ENCODE peak calls at places on chromosomes 7 and 10, in ten cellular contexts. One of them, this sample, is unnamed. For H3K4me1, the result is how much of the 10 kb centered on the place peaks cover.

GRCh38 chr10:125720002-125720382 is 483 bp downstream of the EDRF1 start:
- DNase-seq in heart left ventricle: no peak
- DNase-seq in suprapubic skin: no peak
- DNase-seq in ascending aorta: no peak
- DNase-seq in neural progenitor cell: no peak
- DNase-seq in hepatocyte: no peak
- DNase-seq in CD8-positive, alpha-beta T cell: no peak
- DNase-seq in PC-9: no peak
- DNase-seq in Panc1: no peak
- DNase-seq in tibial nerve: no peak
- DNase-seq in this sample: no peak

GRCh38 chr7:54183055-54183454 is 359.1 kb upstream of the VSTM2A start:
- DNase-seq in heart left ventricle: no peak
- DNase-seq in suprapubic skin: no peak
- DNase-seq in ascending aorta: no peak
- DNase-seq in neural progenitor cell: no peak
- DNase-seq in hepatocyte: no peak
- DNase-seq in CD8-positive, alpha-beta T cell: no peak
- DNase-seq in PC-9: no peak
- DNase-seq in Panc1: no peak
- DNase-seq in tibial nerve: no peak
- DNase-seq in this sample: no peak

GRCh38 chr10:80452688-80453391 is 1.3 kb upstream of the TSPAN14 start:
- DNase-seq in heart left ventricle: no peak
- DNase-seq in suprapubic skin: no peak
- DNase-seq in ascending aorta: no peak
- DNase-seq in neural progenitor cell: no peak
- DNase-seq in hepatocyte: no peak
- DNase-seq in CD8-positive, alpha-beta T cell: no peak
- DNase-seq in PC-9: no peak
- DNase-seq in Panc1: no peak
- DNase-seq in tibial nerve: no peak
- DNase-seq in this sample: no peak

GRCh38 chr7:88665892-88666514 is 93.5 kb upstream of the ZNF804B start:
- DNase-seq in heart left ventricle: no peak
- DNase-seq in suprapubic skin: no peak
- DNase-seq in ascending aorta: no peak
- DNase-seq in neural progenitor cell: no peak
- DNase-seq in hepatocyte: peak
- DNase-seq in CD8-positive, alpha-beta T cell: no peak
- DNase-seq in PC-9: peak
- DNase-seq in Panc1: no peak
- DNase-seq in tibial nerve: no peak
- DNase-seq in this sample: no peak

GRCh38 chr10:45204954-45205775 is 110.2 kb downstream of the OR13A1 start:
- DNase-seq in heart left ventricle: no peak
- DNase-seq in suprapubic skin: no peak
- DNase-seq in ascending aorta: no peak
- DNase-seq in neural progenitor cell: no peak
- DNase-seq in hepatocyte: no peak
- DNase-seq in CD8-positive, alpha-beta T cell: no peak
- DNase-seq in PC-9: no peak
- DNase-seq in Panc1: no peak
- DNase-seq in tibial nerve: no peak
- DNase-seq in this sample: no peak

GRCh38 chr10:132975976-132976682 is 33.8 kb upstream of the CFAP46 start:
- DNase-seq in heart left ventricle: no peak
- DNase-seq in suprapubic skin: no peak
- DNase-seq in ascending aorta: no peak
- DNase-seq in neural progenitor cell: no peak
- DNase-seq in hepatocyte: no peak
- DNase-seq in CD8-positive, alpha-beta T cell: no peak
- DNase-seq in PC-9: no peak
- DNase-seq in Panc1: no peak
- DNase-seq in tibial nerve: no peak
- DNase-seq in this sample: no peak

GRCh38 chr7:39732837-39733804 is 109.7 kb downstream of the RALA start:
- DNase-seq in heart left ventricle: peak
- DNase-seq in suprapubic skin: peak
- DNase-seq in ascending aorta: peak
- DNase-seq in neural progenitor cell: peak
- DNase-seq in hepatocyte: peak
- DNase-seq in CD8-positive, alpha-beta T cell: peak
- DNase-seq in PC-9: peak
- DNase-seq in Panc1: peak
- DNase-seq in tibial nerve: peak
- DNase-seq in this sample: peak

GRCh38 chr7:1547777-1548437 is 8.1 kb downstream of the TMEM184A start:
- DNase-seq in heart left ventricle: no peak
- DNase-seq in suprapubic skin: no peak
- DNase-seq in ascending aorta: no peak
- DNase-seq in neural progenitor cell: no peak
- DNase-seq in hepatocyte: no peak
- DNase-seq in CD8-positive, alpha-beta T cell: no peak
- DNase-seq in PC-9: no peak
- DNase-seq in Panc1: no peak
- DNase-seq in tibial nerve: no peak
- DNase-seq in this sample: no peak

GRCh38 chr7:18939771-18940576 is 177.5 kb downstream of the TWIST1 start:
- DNase-seq in heart left ventricle: no peak
- DNase-seq in suprapubic skin: no peak
- DNase-seq in ascending aorta: no peak
- DNase-seq in neural progenitor cell: no peak
- DNase-seq in hepatocyte: no peak
- DNase-seq in CD8-positive, alpha-beta T cell: no peak
- DNase-seq in PC-9: no peak
- DNase-seq in Panc1: no peak
- DNase-seq in tibial nerve: no peak
- DNase-seq in this sample: no peak

GRCh38 chr10:3570855-3571266 is 214.1 kb downstream of the KLF6 start:
- DNase-seq in heart left ventricle: no peak
- DNase-seq in suprapubic skin: no peak
- DNase-seq in ascending aorta: peak
- DNase-seq in neural progenitor cell: peak
- DNase-seq in hepatocyte: no peak
- DNase-seq in CD8-positive, alpha-beta T cell: no peak
- DNase-seq in PC-9: no peak
- DNase-seq in Panc1: no peak
- DNase-seq in tibial nerve: peak
- DNase-seq in this sample: no peak

GRCh38 chr7:45684910-45685618 is 110.9 kb downstream of the ADCY1 start:
- DNase-seq in heart left ventricle: peak
- DNase-seq in suprapubic skin: no peak
- DNase-seq in ascending aorta: peak
- DNase-seq in neural progenitor cell: no peak
- DNase-seq in hepatocyte: no peak
- DNase-seq in CD8-positive, alpha-beta T cell: no peak
- DNase-seq in PC-9: no peak
- DNase-seq in Panc1: no peak
- DNase-seq in tibial nerve: no peak
- DNase-seq in this sample: peak

GRCh38 chr10:3395041-3395440 is 222.5 kb upstream of the PITRM1 start:
- DNase-seq in heart left ventricle: no peak
- DNase-seq in suprapubic skin: no peak
- DNase-seq in ascending aorta: no peak
- DNase-seq in neural progenitor cell: no peak
- DNase-seq in hepatocyte: no peak
- DNase-seq in CD8-positive, alpha-beta T cell: no peak
- DNase-seq in PC-9: no peak
- DNase-seq in Panc1: no peak
- DNase-seq in tibial nerve: no peak
- DNase-seq in this sample: no peak

GRCh38 chr10:4051408-4052151 is 266.6 kb upstream of the KLF6 start:
- DNase-seq in heart left ventricle: no peak
- DNase-seq in suprapubic skin: no peak
- DNase-seq in ascending aorta: no peak
- DNase-seq in neural progenitor cell: no peak
- DNase-seq in hepatocyte: no peak
- DNase-seq in CD8-positive, alpha-beta T cell: no peak
- DNase-seq in PC-9: no peak
- DNase-seq in Panc1: no peak
- DNase-seq in tibial nerve: no peak
- DNase-seq in this sample: no peak

DNA sequence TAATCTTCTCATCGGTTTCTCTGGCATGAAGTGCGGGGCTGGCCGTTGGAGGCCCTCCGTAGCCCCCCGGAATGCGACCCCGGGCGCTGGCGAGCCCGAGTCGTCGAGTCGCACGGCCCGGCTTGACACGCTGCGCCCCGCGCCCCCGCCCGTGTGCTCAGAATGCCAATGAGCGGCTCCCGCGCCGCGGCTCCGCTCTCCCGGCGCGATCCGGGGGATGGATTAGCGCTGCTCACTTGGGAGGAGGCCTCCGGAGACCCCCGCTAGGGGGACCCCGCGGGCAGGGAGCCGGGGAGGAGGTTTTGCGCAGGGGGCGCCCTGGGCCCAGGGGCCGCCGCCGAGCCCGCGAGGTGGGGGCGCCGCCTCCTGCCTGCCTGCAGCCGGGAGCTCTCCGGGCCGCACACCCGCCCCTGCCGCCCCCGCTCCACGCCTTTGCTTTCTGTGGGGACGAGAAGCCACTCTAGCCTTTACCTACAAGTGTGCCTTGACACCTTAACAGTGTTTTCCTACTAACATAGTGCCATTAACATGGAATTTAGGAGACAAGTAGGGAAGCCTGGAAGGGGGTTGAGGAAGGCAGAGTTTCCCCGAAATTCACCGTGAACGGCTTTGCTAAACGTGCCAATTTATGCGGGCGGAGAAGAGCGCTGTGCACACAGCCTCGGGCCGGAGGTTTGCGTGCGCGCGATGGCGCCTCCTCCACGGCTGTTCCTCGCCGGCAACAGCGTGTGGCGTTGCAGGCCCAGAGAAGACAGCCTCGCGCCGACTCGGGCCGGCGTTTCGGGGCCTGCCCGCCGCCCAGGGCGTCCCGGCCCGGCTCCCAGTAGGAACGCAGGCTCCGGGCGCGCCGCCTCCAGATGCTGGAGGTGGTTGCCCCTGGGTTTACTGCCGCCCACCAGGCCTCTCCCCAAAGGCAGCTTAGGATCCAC is 7.1 kb downstream of the SHH start:
- DNase-seq in heart left ventricle: no peak
- DNase-seq in suprapubic skin: no peak
- DNase-seq in ascending aorta: no peak
- DNase-seq in neural progenitor cell: peak
- DNase-seq in hepatocyte: peak
- DNase-seq in CD8-positive, alpha-beta T cell: peak
- DNase-seq in PC-9: no peak
- DNase-seq in Panc1: no peak
- DNase-seq in tibial nerve: no peak
- DNase-seq in this sample: no peak
- TF ChIP-seq CTCF in heart left ventricle: peak
- TF ChIP-seq CTCF in suprapubic skin: no peak
- TF ChIP-seq CTCF in ascending aorta: no peak
- TF ChIP-seq CTCF in neural progenitor cell: peak
- TF ChIP-seq CTCF in hepatocyte: peak
- TF ChIP-seq CTCF in CD8-positive, alpha-beta T cell: peak
- TF ChIP-seq CTCF in PC-9: peak
- TF ChIP-seq CTCF in Panc1: peak
- TF ChIP-seq CTCF in tibial nerve: peak
- TF ChIP-seq CTCF in this sample: no peak

GRCh38 chr10:63431962-63432797 is 33.6 kb downstream of the JMJD1C start:
- DNase-seq in heart left ventricle: no peak
- DNase-seq in suprapubic skin: no peak
- DNase-seq in ascending aorta: no peak
- DNase-seq in neural progenitor cell: no peak
- DNase-seq in hepatocyte: no peak
- DNase-seq in CD8-positive, alpha-beta T cell: no peak
- DNase-seq in PC-9: peak
- DNase-seq in Panc1: no peak
- DNase-seq in tibial nerve: no peak
- DNase-seq in this sample: no peak
- H3K4me1 ChIP-seq in heart left ventricle: half or more
- H3K4me1 ChIP-seq in suprapubic skin: under half
- H3K4me1 ChIP-seq in ascending aorta: under half
- H3K4me1 ChIP-seq in neural progenitor cell: under half
- H3K4me1 ChIP-seq in hepatocyte: under half
- H3K4me1 ChIP-seq in CD8-positive, alpha-beta T cell: under half
- H3K4me1 ChIP-seq in PC-9: under half
- H3K4me1 ChIP-seq in Panc1: under half
- H3K4me1 ChIP-seq in tibial nerve: under half
- H3K4me1 ChIP-seq in this sample: under half

DNA sequence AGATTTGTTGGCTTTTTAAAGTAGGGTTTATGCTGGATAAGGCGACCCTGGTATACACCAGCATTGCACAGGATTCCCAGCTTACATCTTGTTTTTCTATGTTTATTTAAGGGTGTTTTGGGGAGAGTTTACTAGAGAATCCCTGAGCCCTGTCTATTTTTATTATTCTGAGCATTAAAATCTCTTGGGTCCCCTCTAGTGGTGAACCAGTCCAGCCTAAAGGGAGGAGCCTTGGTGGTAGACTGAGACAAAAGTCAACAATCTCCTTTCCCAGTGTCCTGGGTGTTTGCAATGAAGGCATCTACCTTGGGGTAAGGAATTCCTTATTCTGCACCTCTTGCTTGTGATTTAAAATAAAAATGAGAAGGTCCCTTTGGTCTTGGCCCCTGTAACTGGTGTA is 38.2 kb downstream of the ANTXRL start:
- DNase-seq in heart left ventricle: no peak
- DNase-seq in suprapubic skin: no peak
- DNase-seq in ascending aorta: no peak
- DNase-seq in neural progenitor cell: no peak
- DNase-seq in hepatocyte: no peak
- DNase-seq in CD8-positive, alpha-beta T cell: no peak
- DNase-seq in PC-9: no peak
- DNase-seq in Panc1: no peak
- DNase-seq in tibial nerve: no peak
- DNase-seq in this sample: no peak
- H3K27ac ChIP-seq in heart left ventricle: no peak
- H3K27ac ChIP-seq in suprapubic skin: no peak
- H3K27ac ChIP-seq in ascending aorta: no peak
- H3K27ac ChIP-seq in neural progenitor cell: no peak
- H3K27ac ChIP-seq in hepatocyte: no peak
- H3K27ac ChIP-seq in CD8-positive, alpha-beta T cell: no peak
- H3K27ac ChIP-seq in PC-9: peak
- H3K27ac ChIP-seq in Panc1: no peak
- H3K27ac ChIP-seq in tibial nerve: no peak
- H3K27ac ChIP-seq in this sample: no peak

DNA sequence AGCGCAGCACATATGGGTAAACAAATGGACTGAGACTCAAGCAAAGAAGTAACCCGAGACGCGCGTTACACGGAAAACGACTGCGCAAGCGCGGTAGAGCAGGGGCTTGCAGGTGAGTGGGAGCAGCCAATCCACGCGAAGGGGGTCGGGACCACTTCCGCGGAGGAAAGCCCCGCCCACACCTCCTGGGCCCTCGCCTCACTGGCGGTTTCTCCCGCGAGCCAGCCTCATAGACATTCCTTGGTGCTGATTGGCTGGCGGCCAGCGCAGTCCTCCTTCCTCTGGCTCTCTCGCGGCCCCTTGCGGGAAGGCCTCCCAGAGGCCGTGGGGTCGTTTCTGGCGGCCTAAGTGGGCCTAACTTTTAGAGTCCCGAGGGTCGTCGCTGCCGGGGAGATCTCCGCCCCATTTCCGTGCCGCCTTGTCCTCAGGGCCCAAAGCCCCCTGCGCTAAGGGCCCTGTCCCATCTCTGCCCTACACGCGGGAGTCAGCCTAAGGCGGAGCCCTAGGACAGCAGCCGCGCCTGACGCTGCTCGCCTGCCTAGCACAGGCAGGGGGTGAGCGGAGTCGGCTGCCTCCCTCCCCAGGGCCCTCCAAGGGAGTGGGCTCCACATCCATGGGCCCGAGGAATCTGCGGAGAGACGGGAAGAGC is 9.1 kb upstream of the FXYD4 start:
- DNase-seq in heart left ventricle: peak
- DNase-seq in suprapubic skin: peak
- DNase-seq in ascending aorta: peak
- DNase-seq in neural progenitor cell: peak
- DNase-seq in hepatocyte: peak
- DNase-seq in CD8-positive, alpha-beta T cell: peak
- DNase-seq in PC-9: peak
- DNase-seq in Panc1: no peak
- DNase-seq in tibial nerve: peak
- DNase-seq in this sample: peak
- TF ChIP-seq CTCF in heart left ventricle: peak
- TF ChIP-seq CTCF in suprapubic skin: no peak
- TF ChIP-seq CTCF in ascending aorta: peak
- TF ChIP-seq CTCF in neural progenitor cell: peak
- TF ChIP-seq CTCF in hepatocyte: peak
- TF ChIP-seq CTCF in CD8-positive, alpha-beta T cell: peak
- TF ChIP-seq CTCF in PC-9: peak
- TF ChIP-seq CTCF in Panc1: no peak
- TF ChIP-seq CTCF in tibial nerve: peak
- TF ChIP-seq CTCF in this sample: no peak

This sample was measured in lung.